ENCODE peak calls at places on chromosomes 2 and 18, in five cellular contexts. H is A549, M is mesenchymal stem cell, I is left lung, P is IMR-90. J is an unnamed sample.

GRCh38 chr2:217610411-217610814 is 392.4 kb downstream of the TNS1 start:
- DNase-seq in H (no peak), M (no peak), I (peak; percentile 57), P (no peak), J (no peak)

GRCh38 chr2:53460347-53460746 is 307.3 kb upstream of the CHAC2 start:
- DNase-seq in H (no peak), M (no peak), I (no peak), P (no peak), J (peak; percentile 18)

GRCh38 chr2:108968619-108969018 is 20.4 kb downstream of the EDAR start:
- DNase-seq in H (no peak), M (no peak), I (no peak), P (no peak), J (no peak)

GRCh38 chr2:158753561-158754302 is 41.4 kb upstream of the DAPL1 start:
- DNase-seq in H (peak; percentile 70), M (peak; percentile 65), I (no peak), P (peak; percentile 68), J (peak; percentile 11)

GRCh38 chr18:46013484-46014189 is 46.5 kb upstream of the EPG5 start:
- DNase-seq in H (no peak), M (no peak), I (no peak), P (no peak), J (no peak)

GRCh38 chr2:157839822-157840221 is 36.3 kb downstream of the ACVR1 start:
- DNase-seq in H (no peak), M (no peak), I (no peak), P (no peak), J (no peak)

GRCh38 chr18:59605633-59606192 is 91.5 kb downstream of the CCBE1 start:
- DNase-seq in H (no peak), M (no peak), I (no peak), P (peak; percentile 78), J (no peak)

GRCh38 chr2:75604479-75604878 is 42.1 kb upstream of the MRPL19 start:
- DNase-seq in H (no peak), M (no peak), I (no peak), P (peak; percentile 31), J (no peak)

GRCh38 chr2:64143154-64144056 is 815 bp downstream of the PELI1 start:
- DNase-seq in H (peak; percentile 28), M (peak; percentile 49), I (no peak), P (peak; percentile 34), J (peak; percentile 75)

GRCh38 chr2:67476808-67477790 is 80.0 kb downstream of the ETAA1 start:
- DNase-seq in H (peak; percentile 65), M (peak; percentile 62), I (no peak), P (peak; percentile 81), J (no peak)

GRCh38 chr2:146455325-146455724 is 1389.5 kb upstream of the ACVR2A start:
- DNase-seq in H (no peak), M (no peak), I (no peak), P (no peak), J (no peak)

GRCh38 chr18:79936641-79937040 is 14.8 kb downstream of the SLC66A2 start:
- DNase-seq in H (no peak), M (no peak), I (peak; percentile 61), P (no peak), J (peak; percentile 49)

GRCh38 chr18:45783097-45784075 is 42.1 kb upstream of the SIGLEC15 start:
- DNase-seq in H (peak; percentile 30), M (no peak), I (no peak), P (peak; percentile 78), J (no peak)

GRCh38 chr2:120879401-120880295 is 144.0 kb downstream of the GLI2 start:
- DNase-seq in H (no peak), M (no peak), I (peak; percentile 60), P (no peak), J (peak; percentile 45)
- H3K27ac ChIP-seq in H (no peak overlapping the region), M (no peak overlapping the region), I (no peak overlapping the region), P (no peak overlapping the region), J (no peak overlapping the region)

GRCh38 chr2:197838036-197838435 is 33.6 kb downstream of the PLCL1 start:
- DNase-seq in H (no peak), M (peak; percentile 82), I (no peak), P (peak; percentile 36), J (no peak)

GRCh38 chr2:197835293-197835692 is 30.9 kb downstream of the PLCL1 start:
- DNase-seq in H (no peak), M (no peak), I (no peak), P (no peak), J (no peak)

GRCh38 chr2:197838589-197838988 is 34.2 kb downstream of the PLCL1 start:
- DNase-seq in H (no peak), M (no peak), I (no peak), P (no peak), J (no peak)

DNA sequence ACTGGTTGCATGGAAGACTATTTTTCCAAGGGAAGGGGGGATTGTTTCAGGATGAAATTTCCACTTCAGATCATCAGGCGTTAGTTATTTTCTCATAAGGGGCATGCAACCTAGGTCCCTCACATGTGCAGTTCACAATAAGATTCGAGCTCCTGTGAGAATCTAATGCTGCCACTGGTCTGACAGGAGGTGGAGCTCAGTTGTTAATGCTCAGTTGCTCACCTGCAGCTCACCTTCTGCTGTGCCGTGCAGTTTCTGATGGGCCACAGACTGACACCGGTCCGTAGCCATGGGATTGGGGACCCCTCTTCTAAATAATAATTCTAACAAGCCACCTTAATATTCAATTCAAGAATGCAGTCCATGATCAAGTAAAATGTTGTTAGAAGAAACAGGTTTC is 34.9 kb downstream of the PLCL1 start:
- DNase-seq in H (no peak), M (no peak), I (no peak), P (no peak), J (no peak)
- H3K27ac ChIP-seq in H (no peak overlapping the region), M (no peak overlapping the region), I (no peak overlapping the region), P (no peak overlapping the region), J (no peak overlapping the region)

GRCh38 chr18:38750786-38751185 is 1185.2 kb upstream of the CELF4 start:
- DNase-seq in H (no peak), M (no peak), I (no peak), P (no peak), J (no peak)

GRCh38 chr18:38751897-38752296 is 1186.3 kb upstream of the CELF4 start:
- DNase-seq in H (no peak), M (peak; percentile 8), I (peak; percentile 47), P (no peak), J (no peak)

GRCh38 chr18:38752430-38752829 is 1186.8 kb upstream of the CELF4 start:
- DNase-seq in H (no peak), M (no peak), I (no peak), P (no peak), J (no peak)

GRCh38 chr18:38751211-38751610 is 1185.6 kb upstream of the CELF4 start:
- DNase-seq in H (no peak), M (no peak), I (no peak), P (no peak), J (no peak)

GRCh38 chr18:38747153-38747552 is 1181.6 kb upstream of the CELF4 start:
- DNase-seq in H (no peak), M (no peak), I (no peak), P (no peak), J (no peak)
- H3K27ac ChIP-seq in H (no peak overlapping the region), M (no peak overlapping the region), I (no peak overlapping the region), P (no peak overlapping the region), J (no peak overlapping the region)

DNA sequence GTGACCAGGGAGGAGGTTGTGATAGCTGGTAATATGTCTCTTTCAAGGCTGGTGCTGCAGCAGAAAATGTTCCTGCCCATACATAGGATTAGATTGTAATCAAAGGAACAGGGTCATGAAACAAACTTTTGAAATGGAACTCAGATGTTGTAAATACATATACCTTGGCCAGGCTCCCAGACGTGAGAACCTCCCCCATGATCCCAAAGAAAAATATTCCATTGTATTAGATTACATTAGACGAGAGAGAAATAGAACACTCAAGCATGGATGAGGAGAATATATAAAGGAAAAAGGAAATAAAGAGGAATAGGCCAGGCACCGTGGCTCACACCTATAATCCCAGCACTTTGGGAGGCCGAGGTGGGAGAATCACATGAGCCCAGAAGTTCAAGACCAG is 52.6 kb downstream of the RPL37A start:
- DNase-seq in H (no peak), M (no peak), I (no peak), P (peak; percentile 88), J (no peak)
- H3K27ac ChIP-seq in H (no peak overlapping the region), M (peak overlapping the region; percentile 29), I (no peak overlapping the region), P (peak overlapping the region; percentile 95), J (no peak overlapping the region)

DNA sequence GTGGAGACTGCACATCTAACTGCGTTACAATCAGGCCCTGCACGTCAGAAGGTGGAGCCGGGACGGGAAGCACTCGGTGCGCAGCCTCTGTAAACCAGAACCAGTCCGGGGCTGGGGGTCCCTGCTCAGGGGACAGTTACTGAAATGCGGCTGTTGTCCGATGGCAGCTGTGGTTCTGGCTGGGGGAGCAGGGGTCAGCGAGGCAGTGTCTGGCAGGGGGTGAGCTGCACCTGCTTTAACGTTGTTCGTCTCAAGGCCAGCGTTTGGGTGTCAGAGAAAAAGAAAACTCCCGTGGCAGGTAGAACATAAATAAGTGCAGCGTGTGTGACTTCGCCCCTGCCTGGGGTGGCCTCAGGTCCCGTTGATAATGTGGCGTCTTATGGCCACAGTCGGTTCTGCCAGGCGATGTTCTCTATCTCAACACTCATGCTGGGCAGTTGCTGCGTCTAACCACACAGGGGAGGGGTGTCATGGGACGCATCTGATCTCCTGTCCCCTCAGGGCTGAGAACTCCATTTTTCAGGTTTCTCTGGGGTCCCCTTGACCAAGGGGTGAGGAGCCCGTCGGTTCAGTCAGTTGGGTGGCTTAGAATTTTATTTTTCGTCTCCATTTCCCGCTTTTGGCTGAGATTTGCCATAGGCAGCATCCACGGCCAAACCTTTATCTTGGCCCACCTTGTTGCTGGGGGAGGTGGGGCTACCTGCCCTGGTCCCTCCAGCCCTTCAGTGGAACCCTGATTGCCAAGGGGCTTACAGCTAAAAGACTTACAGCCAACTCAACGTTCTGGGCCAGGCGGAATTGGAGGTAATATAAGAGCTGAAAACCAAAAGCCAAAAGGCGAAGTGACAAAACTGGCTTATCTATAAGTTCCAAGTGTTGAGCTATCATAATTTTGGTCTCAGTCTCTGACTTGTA is 24.5 kb downstream of the PDCD1 start:
- DNase-seq in H (no peak), M (no peak), I (no peak), P (no peak), J (no peak)
- H3K27ac ChIP-seq in H (no peak overlapping the region), M (no peak overlapping the region), I (no peak overlapping the region), P (no peak overlapping the region), J (no peak overlapping the region)

GRCh38 chr2:177799531-177799930 is 273.0 kb downstream of the PDE11A start:
- DNase-seq in H (peak; percentile 41), M (peak; percentile 50), I (no peak), P (peak; percentile 12), J (no peak)
- H3K27ac ChIP-seq in H (no peak overlapping the region), M (no peak overlapping the region), I (no peak overlapping the region), P (no peak overlapping the region), J (no peak overlapping the region)

GRCh38 chr2:16656087-16656486 is 9.5 kb downstream of the CYRIA start:
- DNase-seq in H (no peak), M (no peak), I (no peak), P (no peak), J (no peak)

GRCh38 chr2:16655457-16655837 is 10.2 kb downstream of the CYRIA start:
- DNase-seq in H (no peak), M (no peak), I (no peak), P (no peak), J (no peak)

GRCh38 chr2:16654775-16655456 is 10.7 kb downstream of the CYRIA start:
- DNase-seq in H (no peak), M (no peak), I (no peak), P (no peak), J (no peak)

GRCh38 chr2:16658082-16658481 is 7.6 kb downstream of the CYRIA start:
- DNase-seq in H (no peak), M (no peak), I (no peak), P (no peak), J (no peak)

GRCh38 chr2:16656784-16657391 is 8.7 kb downstream of the CYRIA start:
- DNase-seq in H (no peak), M (no peak), I (peak; percentile 62), P (no peak), J (no peak)
- H3K27ac ChIP-seq in H (no peak overlapping the region), M (peak overlapping the region; percentile 65), I (peak overlapping the region; percentile 87), P (no peak overlapping the region), J (no peak overlapping the region)

J was measured in pancreas.